ENCODE peak calls at places on chromosomes 12 and 14, in five cellular contexts. D is stimulated activated CD8-positive, alpha-beta memory T cell treated with anti-CD3 and anti-CD28 coated beads, Interleukin-7, amount 100 ng/mL, for 1 hour; P is heart left ventricle; O is effector memory CD8-positive, alpha-beta T cell; Z is CD4-positive, alpha-beta T cell. S is an unnamed sample.

GRCh38 chr14:59262717-59263469 is 74.4 kb downstream of the DAAM1 start:
- DNase-seq in D (no peak), P (no peak), O (no peak), Z (no peak), S (no peak)

GRCh38 chr14:19947413-19948090 is 16.8 kb downstream of the OR4K1 start:
- DNase-seq in D (no peak), P (no peak), O (no peak), Z (no peak), S (no peak)

GRCh38 chr12:69331846-69332684 is 16.1 kb upstream of the LYZ start:
- DNase-seq in D (no peak), P (no peak), O (no peak), Z (no peak), S (no peak)

GRCh38 chr12:131986847-131987398 is 37.2 kb downstream of the EP400 start:
- DNase-seq in D (no peak), P (no peak), O (no peak), Z (no peak), S (no peak)

GRCh38 chr12:54858562-54858961 is 4.2 kb downstream of the MUCL1 start:
- DNase-seq in D (no peak), P (no peak), O (no peak), Z (no peak), S (no peak)

GRCh38 chr14:74616507-74616906 is 4.5 kb upstream of the LTBP2 start:
- DNase-seq in D (no peak), P (no peak), O (no peak), Z (no peak), S (no peak)

GRCh38 chr14:68589447-68590232 is 203.2 kb downstream of the ZFP36L1 start:
- DNase-seq in D (no peak), P (peak), O (no peak), Z (no peak), S (peak)

GRCh38 chr12:119902084-119902509 is 25.0 kb upstream of the CIT start:
- DNase-seq in D (peak), P (no peak), O (peak), Z (peak), S (peak)

GRCh38 chr12:114774181-114774580 is 90.2 kb upstream of the TBX3 start:
- DNase-seq in D (no peak), P (no peak), O (no peak), Z (no peak), S (no peak)

GRCh38 chr12:44852483-44852882 is 23.6 kb downstream of the NELL2 start:
- DNase-seq in D (no peak), P (no peak), O (no peak), Z (no peak), S (no peak)

S was measured in right cardiac atrium.